ENCODE peak calls at places on chromosomes 3 and 15, in four cellular contexts. S, J, E and C are unnamed samples.

GRCh38 chr3:52518723-52519444 is 14.8 kb downstream of the NT5DC2 start:
- DNase-seq in J (no peak), S (no peak), E (no peak), C (no peak)

GRCh38 chr3:117898722-117899121 is 1135.9 kb downstream of the IGSF11 start:
- DNase-seq in J (no peak), S (no peak), E (no peak), C (peak; percentile 21)

GRCh38 chr3:169764453-169765280 is at the start of gene TERC:
- DNase-seq in S (peak; percentile 83), J (peak; percentile 88), E (peak; percentile 68), C (peak; percentile 83)

GRCh38 chr3:58670506-58671125 is 4.0 kb upstream of the FAM3D start:
- DNase-seq in S (no peak), J (no peak), E (no peak), C (no peak)

GRCh38 chr3:50243552-50243895 is 7.5 kb downstream of the GNAI2 start:
- DNase-seq in J (no peak), S (no peak), E (no peak), C (no peak)

GRCh38 chr15:42373936-42374335 is 14.6 kb downstream of the CAPN3 start:
- DNase-seq in E (no peak), S (no peak), J (no peak), C (no peak)

GRCh38 chr15:34325368-34325767 is 12.2 kb downstream of the SLC12A6 start:
- DNase-seq in E (no peak), S (no peak), J (no peak), C (no peak)

GRCh38 chr3:151283907-151284461 is 5.6 kb upstream of the P2RY14 start:
- DNase-seq in S (no peak), J (no peak), E (no peak), C (peak; percentile 20)

GRCh38 chr15:96849501-96849900 is 519.0 kb downstream of the NR2F2 start:
- DNase-seq in J (no peak), E (no peak), S (no peak), C (no peak)

GRCh38 chr3:2579206-2579605 is 480.5 kb downstream of the CNTN4 start:
- DNase-seq in J (no peak), E (no peak), S (no peak), C (no peak)

GRCh38 chr15:40338041-40338657 is 2.6 kb downstream of the CCDC9B start:
- DNase-seq in S (peak; percentile 71), E (peak; percentile 59), J (peak; percentile 71), C (peak; percentile 88)

GRCh38 chr3:53318522-53318921 is 28.8 kb downstream of the DCP1A start:
- DNase-seq in S (no peak), E (no peak), J (no peak), C (no peak)

GRCh38 chr3:32630266-32630665 is 54.7 kb upstream of the CNOT10 start:
- DNase-seq in E (peak; percentile 17), S (no peak), J (no peak), C (no peak)